ENCODE peak calls at places on chromosome 19, in six cellular contexts. R is neural progenitor cell, W is PC-3, L is fibroblast of lung, T is astrocyte, P is GM23338. U is an unnamed sample.

GRCh38 chr19:4939466-4939865 is 29.4 kb upstream of the KDM4B start:
- DNase-seq in P (no peak), R (no peak), W (no peak), L (no peak), T (no peak), U (no peak)

GRCh38 chr19:23957660-23958281 is 43.1 kb downstream of the ZNF726 start:
- DNase-seq in T (peak), R (no peak), P (no peak), L (peak), W (peak), U (no peak)

GRCh38 chr19:18878858-18879578 is 16.9 kb downstream of the CERS1 start:
- DNase-seq in L (no peak), W (no peak), T (no peak), R (no peak), P (peak), U (no peak)

GRCh38 chr19:44748426-44749254 is at the start of gene BCL3:
- DNase-seq in T (no peak), L (peak), W (peak), R (peak), P (peak), U (peak)

GRCh38 chr19:54882758-54883157 is 8.7 kb downstream of the FCAR start:
- DNase-seq in L (no peak), T (no peak), P (no peak), R (no peak), W (peak), U (peak)

GRCh38 chr19:41753936-41754529 is 1.3 kb upstream of the CEACAM6 start:
- DNase-seq in W (peak), P (peak), R (peak), L (peak), T (no peak), U (peak)

GRCh38 chr19:45130888-45131615 is 29.7 kb downstream of the NKPD1 start:
- DNase-seq in T (no peak), P (no peak), R (peak), W (peak), L (no peak), U (peak)

GRCh38 chr19:4694211-4694987 is 24.3 kb upstream of the MYDGF start:
- DNase-seq in W (peak), P (no peak), T (peak), L (peak), R (no peak), U (peak)

GRCh38 chr19:51480590-51480989 is 2.3 kb downstream of the CEACAM18 start:
- DNase-seq in L (no peak), T (no peak), P (peak), W (peak), R (peak), U (no peak)

GRCh38 chr19:44539236-44539819 is 9.9 kb upstream of the CEACAM20 start:
- DNase-seq in T (no peak), P (no peak), R (no peak), W (peak), L (no peak), U (no peak)

GRCh38 chr19:18771328-18772242 is 19.5 kb downstream of the COMP start:
- DNase-seq in W (peak), P (peak), L (no peak), R (peak), T (no peak), U (no peak)

GRCh38 chr19:11494634-11495285 is 10.9 kb downstream of the ZNF653 start:
- DNase-seq in P (no peak), T (no peak), W (no peak), L (no peak), R (no peak), U (no peak)

GRCh38 chr19:53944416-53944815 is 18.3 kb upstream of the CACNG8 start:
- DNase-seq in R (no peak), W (no peak), L (no peak), P (no peak), T (no peak), U (no peak)

GRCh38 chr19:49840736-49841249 is 10.2 kb upstream of the PTOV1 start:
- DNase-seq in R (no peak), P (peak), L (no peak), W (no peak), T (no peak), U (no peak)

GRCh38 chr19:42524943-42525342 is 3.3 kb downstream of the CEACAM1 start:
- DNase-seq in L (no peak), R (no peak), T (no peak), W (no peak), P (no peak), U (no peak)

GRCh38 chr19:41887711-41888382 is 4.9 kb downstream of the ARHGEF1 start:
- DNase-seq in P (peak), R (no peak), L (no peak), W (peak), T (peak), U (no peak)

GRCh38 chr19:19134687-19135158 is 3.6 kb downstream of the TMEM161A start:
- DNase-seq in W (no peak), P (peak), R (peak), T (no peak), L (no peak), U (no peak)

GRCh38 chr19:45439569-45440258 is 16.0 kb upstream of the ERCC1 start:
- DNase-seq in R (peak), W (peak), T (peak), L (peak), P (peak), U (peak)

GRCh38 chr19:35223856-35224505 is 4.6 kb downstream of the FAM187B start:
- DNase-seq in P (no peak), T (no peak), L (no peak), W (no peak), R (no peak), U (no peak)

GRCh38 chr19:33552191-33552927 is 30.8 kb upstream of the PEPD start:
- DNase-seq in L (no peak), W (no peak), P (no peak), T (no peak), R (no peak), U (no peak)

GRCh38 chr19:13459351-13459750 is 46.9 kb downstream of the CACNA1A start:
- DNase-seq in T (no peak), R (peak), L (no peak), W (no peak), P (peak), U (no peak)

GRCh38 chr19:13985771-13986347 is 20.3 kb downstream of the RFX1 start:
- DNase-seq in L (no peak), W (no peak), P (peak), T (no peak), R (no peak), U (no peak)

GRCh38 chr19:49779731-49780578 is 13.2 kb downstream of the AP2A1 start:
- DNase-seq in P (no peak), R (no peak), W (no peak), T (no peak), L (no peak), U (no peak)

GRCh38 chr19:10299545-10300458 is 9.8 kb downstream of the ZGLP1 start:
- DNase-seq in R (no peak), W (no peak), T (no peak), P (no peak), L (no peak), U (no peak)

GRCh38 chr19:41808663-41809566 is 12.5 kb downstream of the CEACAM3 start:
- DNase-seq in T (no peak), L (no peak), P (no peak), R (no peak), W (no peak), U (no peak)

GRCh38 chr19:4393947-4394590 is 6.3 kb downstream of the SH3GL1 start:
- DNase-seq in R (peak), P (no peak), L (peak), W (no peak), T (peak), U (peak)

GRCh38 chr19:29860492-29860891 is 48.7 kb downstream of the CCNE1 start:
- DNase-seq in R (peak), T (no peak), P (peak), W (no peak), L (no peak), U (no peak)

GRCh38 chr19:18282788-18283141 is 1.3 kb upstream of the JUND start:
- DNase-seq in L (no peak), T (no peak), R (no peak), W (no peak), P (no peak), U (no peak)

GRCh38 chr19:6272411-6272791 is 7.4 kb downstream of the MLLT1 start:
- DNase-seq in W (no peak), P (no peak), T (no peak), L (no peak), R (peak), U (no peak)

GRCh38 chr19:34359140-34359953 is 5.6 kb upstream of the GPI start:
- DNase-seq in W (peak), R (peak), L (peak), T (peak), P (peak), U (peak)

GRCh38 chr19:44142014-44142523 is 715 bp downstream of the ZNF234 start:
- DNase-seq in L (peak), W (peak), P (no peak), R (peak), T (peak), U (peak)

GRCh38 chr19:47663435-47663910 is 49.7 kb upstream of the EHD2 start:
- DNase-seq in P (no peak), R (no peak), L (peak), W (peak), T (peak), U (no peak)
- H2AFZ ChIP-seq in P (no peak), R (no peak), L (no peak), W (no peak), T (no peak), U (no peak)

GRCh38 chr19:40358773-40359172 is 10.3 kb downstream of the PLD3 start:
- DNase-seq in L (no peak), W (no peak), T (no peak), P (no peak), R (no peak), U (no peak)
- H2AFZ ChIP-seq in L (no peak), W (no peak), T (no peak), P (no peak), R (no peak), U (no peak)

DNA sequence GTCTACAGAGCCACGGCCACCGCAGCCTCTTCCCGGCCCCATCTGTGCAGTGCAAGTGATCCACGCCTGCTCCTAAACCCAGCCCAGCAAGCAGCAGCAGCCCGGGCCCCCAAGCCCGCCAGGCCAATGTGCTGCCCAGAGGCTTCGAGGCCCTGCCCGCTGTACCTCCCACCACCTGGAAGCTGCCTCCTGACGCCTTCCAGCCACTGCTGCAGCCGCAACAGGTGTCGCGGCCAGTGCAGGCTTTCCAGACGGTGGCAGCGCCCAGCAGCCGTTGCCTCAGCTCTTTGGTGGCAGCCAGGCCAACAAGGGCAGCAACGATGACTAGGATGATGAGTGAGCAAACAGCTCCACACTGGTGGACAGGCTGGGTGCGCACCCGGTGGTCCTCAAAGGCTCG is 50.2 kb upstream of the TPM4 start:
- DNase-seq in P (no peak), R (no peak), W (no peak), L (no peak), T (no peak), U (no peak)
- H2AFZ ChIP-seq in P (no peak), R (no peak), W (no peak), L (no peak), T (no peak), U (no peak)

GRCh38 chr19:8105471-8105870 is 43.9 kb downstream of the FBN3 start:
- DNase-seq in T (no peak), W (no peak), R (no peak), P (no peak), L (no peak), U (no peak)

GRCh38 chr19:8108560-8109445 is 40.6 kb downstream of the FBN3 start:
- DNase-seq in L (no peak), R (no peak), P (no peak), W (no peak), T (no peak), U (no peak)

GRCh38 chr19:8109455-8109854 is 39.9 kb downstream of the FBN3 start:
- DNase-seq in R (no peak), W (no peak), P (no peak), L (no peak), T (no peak), U (no peak)

GRCh38 chr19:8109890-8110662 is 39.3 kb downstream of the FBN3 start:
- DNase-seq in T (no peak), R (no peak), W (no peak), L (no peak), P (no peak), U (no peak)

DNA sequence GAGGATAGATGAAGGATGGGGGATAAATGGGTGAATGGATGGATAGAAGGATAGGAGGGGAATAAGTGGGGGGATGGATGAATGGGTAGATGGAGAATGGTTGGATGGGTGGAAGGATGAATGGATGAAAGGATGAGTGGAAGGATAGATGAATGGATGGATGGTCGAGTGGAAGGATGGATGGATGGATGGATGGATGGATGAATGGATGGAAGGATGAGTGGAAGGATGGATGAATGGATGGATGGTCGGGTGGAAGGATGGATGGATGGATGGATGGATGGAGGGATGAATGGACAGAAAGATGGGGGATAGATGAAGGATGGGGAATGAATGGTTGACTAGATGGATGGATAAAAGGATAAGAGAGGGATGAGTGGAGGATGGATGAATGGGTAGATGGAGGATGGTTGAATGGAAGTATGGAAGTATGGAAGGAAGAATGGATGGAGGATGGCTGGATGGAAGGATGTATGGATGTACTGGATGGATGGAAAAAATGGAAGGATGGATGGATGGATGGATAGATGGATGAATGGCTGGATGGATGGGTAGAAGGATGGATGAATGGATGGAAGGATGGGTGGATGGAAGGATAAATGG is 42.0 kb downstream of the FBN3 start:
- DNase-seq in R (no peak), W (no peak), P (no peak), L (no peak), T (no peak), U (no peak)
- H2AFZ ChIP-seq in R (no peak), W (no peak), P (no peak), L (no peak), T (no peak), U (no peak)

GRCh38 chr19:1767464-1767933 is 14.2 kb downstream of the ONECUT3 start:
- DNase-seq in T (no peak), R (peak), L (no peak), P (no peak), W (peak), U (peak)
- H2AFZ ChIP-seq in T (no peak), R (no peak), L (no peak), P (no peak), W (no peak), U (no peak)

GRCh38 chr19:38556521-38557174 is 61.1 kb downstream of the MAP4K1 start:
- DNase-seq in P (peak), R (no peak), W (no peak), T (no peak), L (no peak), U (no peak)

GRCh38 chr19:38551450-38551813 is 66.3 kb downstream of the MAP4K1 start:
- DNase-seq in L (no peak), W (no peak), R (no peak), P (no peak), T (no peak), U (no peak)

GRCh38 chr19:38557205-38557799 is 60.5 kb downstream of the MAP4K1 start:
- DNase-seq in T (no peak), R (no peak), W (peak), L (no peak), P (no peak), U (no peak)

GRCh38 chr19:38555200-38555599 is 62.6 kb downstream of the MAP4K1 start:
- DNase-seq in L (no peak), P (no peak), W (no peak), T (no peak), R (no peak), U (no peak)

GRCh38 chr19:38554676-38555141 is 63.0 kb downstream of the MAP4K1 start:
- DNase-seq in T (no peak), W (no peak), L (no peak), P (no peak), R (no peak), U (no peak)
- H2AFZ ChIP-seq in T (no peak), W (no peak), L (no peak), P (no peak), R (no peak), U (no peak)

GRCh38 chr19:57190301-57190700 is 999 bp upstream of the ZNF264 start:
- DNase-seq in T (no peak), W (no peak), L (no peak), R (no peak), P (no peak), U (no peak)
- H2AFZ ChIP-seq in T (peak), W (no peak), L (no peak), R (no peak), P (no peak), U (no peak)

U was measured in endothelial cell of umbilical vein.